ENCODE peak calls at places on chromosome 19, in eight cellular contexts. E is heart right ventricle, J is upper lobe of right lung, G is endodermal cell, S is breast epithelium, F is psoas muscle, M is K562, U is gastrocnemius medialis. K is an unnamed sample. For H3K27me3 and H3K4me1, the result is how much of the 10 kb centered on the place peaks cover.

GRCh38 chr19:49315111-49315510 is 9.9 kb downstream of the SLC6A16 start:
- DNase-seq in E (no peak), J (no peak), G (no peak), S (no peak), F (no peak), M (no peak), U (no peak), K (no peak)

GRCh38 chr19:49200238-49200862 is 42.8 kb downstream of the TRPM4 start:
- DNase-seq in E (no peak), J (no peak), G (peak), S (no peak), F (peak), M (peak), U (no peak), K (no peak)

GRCh38 chr19:6273701-6274601 is 5.8 kb downstream of the MLLT1 start:
- DNase-seq in E (peak), J (peak), G (no peak), S (peak), F (peak), M (peak), U (peak), K (no peak)

GRCh38 chr19:41541990-41542584 is 33.9 kb upstream of the CEACAM21 start:
- DNase-seq in E (peak), J (peak), G (peak), S (no peak), F (no peak), M (peak), U (no peak), K (peak)

GRCh38 chr19:5799247-5800241 is 5.3 kb upstream of the NRTN start:
- DNase-seq in E (peak), J (no peak), G (no peak), S (no peak), F (no peak), M (peak), U (no peak), K (no peak)

GRCh38 chr19:13072206-13072898 is 30.3 kb downstream of the LYL1 start:
- DNase-seq in E (no peak), J (no peak), G (no peak), S (no peak), F (no peak), M (no peak), U (no peak), K (no peak)

GRCh38 chr19:43765109-43765876 is 10.5 kb upstream of the SMG9 start:
- DNase-seq in E (peak), J (peak), G (peak), S (no peak), F (peak), M (peak), U (peak), K (peak)

GRCh38 chr19:12611361-12611699 is 610 bp downstream of the ZNF791 start:
- DNase-seq in E (peak), J (peak), G (peak), S (peak), F (peak), M (no peak), U (peak), K (no peak)

GRCh38 chr19:33460221-33460908 is 61.2 kb downstream of the PEPD start:
- DNase-seq in E (no peak), J (peak), G (peak), S (peak), F (no peak), M (no peak), U (no peak), K (no peak)

GRCh38 chr19:2280633-2281264 is 1.2 kb downstream of the PEAK3 start:
- DNase-seq in E (no peak), J (no peak), G (no peak), S (no peak), F (no peak), M (no peak), U (no peak), K (no peak)

GRCh38 chr19:55370305-55370988 is at the start of gene IL11:
- DNase-seq in E (no peak), J (no peak), G (peak), S (no peak), F (no peak), M (no peak), U (no peak), K (no peak)
- H3K27me3 ChIP-seq in E (half or more), J (half or more), G (under half), S (under half), F (under half), M (under half), U (half or more), K (under half)

GRCh38 chr19:47232422-47233211 is 1.6 kb upstream of the BBC3 start:
- DNase-seq in E (no peak), J (no peak), G (peak), S (no peak), F (no peak), M (no peak), U (no peak), K (no peak)

GRCh38 chr19:47229674-47230121 is 1.3 kb downstream of the BBC3 start:
- DNase-seq in E (no peak), J (no peak), G (peak), S (no peak), F (no peak), M (no peak), U (no peak), K (no peak)

GRCh38 chr19:47230921-47231214 is at the start of gene BBC3:
- DNase-seq in E (no peak), J (no peak), G (no peak), S (no peak), F (no peak), M (no peak), U (no peak), K (no peak)

GRCh38 chr19:47230122-47230920 is 678 bp downstream of the BBC3 start:
- DNase-seq in E (no peak), J (peak), G (peak), S (no peak), F (peak), M (peak), U (peak), K (peak)

DNA sequence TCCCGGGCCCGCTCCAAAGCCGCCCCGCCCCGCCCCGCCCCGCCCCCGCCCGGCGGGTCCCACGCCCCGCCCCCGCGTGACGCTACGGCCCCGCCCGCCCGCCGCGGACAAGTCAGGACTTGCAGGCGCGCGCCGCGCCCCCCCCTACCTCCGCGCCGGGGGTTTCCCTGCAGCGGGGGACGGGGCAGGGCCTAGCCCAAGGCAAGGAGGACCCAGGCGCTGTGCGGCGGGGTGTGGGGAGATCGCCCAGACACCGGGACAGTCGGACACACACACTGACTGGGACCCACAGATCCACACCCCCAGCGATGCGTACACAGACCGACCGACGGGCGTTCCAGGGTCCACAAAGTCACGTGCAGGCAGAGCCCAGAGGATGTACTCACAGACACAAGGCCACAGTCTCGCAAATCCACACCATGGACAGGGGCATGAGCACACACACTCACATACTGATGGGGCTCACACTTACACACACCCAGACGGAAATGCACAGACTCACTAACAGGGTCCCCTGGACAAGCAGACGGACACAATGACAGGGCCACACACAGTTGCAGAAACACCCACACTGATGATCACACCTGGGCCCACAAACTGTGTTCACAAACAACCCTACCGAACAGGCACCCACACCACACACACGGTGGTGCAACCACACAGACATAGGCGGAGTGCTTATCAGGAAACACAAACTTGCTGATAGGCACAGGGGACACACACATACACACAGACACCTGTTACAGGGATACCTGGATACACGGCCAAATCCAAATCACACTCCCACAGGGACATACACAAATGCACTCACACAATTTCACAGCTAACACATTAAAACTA is 436 bp upstream of the BBC3 start:
- DNase-seq in E (peak), J (peak), G (peak), S (peak), F (peak), M (peak), U (peak), K (peak)
- H3K27ac ChIP-seq in E (peak), J (peak), G (peak), S (peak), F (peak), M (peak), U (peak), K (peak)

GRCh38 chr19:46950526-46951235 is 69.0 kb upstream of the NPAS1 start:
- DNase-seq in E (no peak), J (no peak), G (no peak), S (no peak), F (no peak), M (no peak), U (no peak), K (no peak)

GRCh38 chr19:46952874-46953273 is 66.8 kb upstream of the NPAS1 start:
- DNase-seq in E (no peak), J (no peak), G (no peak), S (no peak), F (no peak), M (no peak), U (no peak), K (no peak)

GRCh38 chr19:46953955-46954501 is 65.6 kb upstream of the NPAS1 start:
- DNase-seq in E (no peak), J (no peak), G (no peak), S (no peak), F (no peak), M (no peak), U (no peak), K (no peak)

GRCh38 chr19:46954502-46955004 is 65.1 kb upstream of the NPAS1 start:
- DNase-seq in E (no peak), J (no peak), G (no peak), S (no peak), F (no peak), M (no peak), U (no peak), K (peak)

DNA sequence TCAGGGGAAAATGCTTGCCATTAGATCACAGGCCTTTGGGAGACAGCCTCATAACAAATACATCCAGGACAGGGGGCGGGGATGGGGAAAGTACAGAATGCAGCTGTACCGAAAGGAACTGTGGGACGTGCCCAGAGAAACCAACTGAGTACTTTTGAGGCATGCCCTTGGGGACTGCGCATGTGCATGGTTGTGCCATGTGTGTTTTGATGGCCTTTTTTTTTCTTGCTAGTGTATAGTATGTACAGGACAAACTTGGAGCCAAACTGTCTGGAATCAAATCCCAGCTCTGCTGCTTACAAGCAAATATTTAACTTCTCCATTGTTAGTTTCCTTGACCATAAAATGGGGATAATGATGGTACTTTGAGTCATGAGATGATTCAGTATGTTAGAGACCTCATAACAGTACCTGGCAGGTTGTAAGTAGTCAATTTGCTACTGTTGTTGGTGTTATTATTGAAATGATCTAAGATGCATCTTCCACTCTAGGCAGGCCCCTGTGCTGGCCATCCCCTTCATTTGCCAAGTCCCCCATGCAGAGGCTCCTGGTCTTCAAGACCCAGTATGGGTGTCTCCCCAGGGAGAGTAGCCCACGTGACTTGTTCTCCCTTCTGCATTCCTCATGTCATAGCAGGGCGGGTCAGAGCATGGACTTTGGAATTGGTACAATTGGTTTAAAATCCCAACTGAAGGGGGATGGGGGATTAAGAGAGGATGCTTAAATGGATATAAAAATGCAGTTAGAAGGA is 68.2 kb upstream of the NPAS1 start:
- DNase-seq in E (no peak), J (no peak), G (no peak), S (no peak), F (no peak), M (no peak), U (no peak), K (no peak)
- H3K4me1 ChIP-seq in E (under half), J (half or more), G (under half), S (under half), F (under half), M (under half), U (half or more), K (half or more)

DNA sequence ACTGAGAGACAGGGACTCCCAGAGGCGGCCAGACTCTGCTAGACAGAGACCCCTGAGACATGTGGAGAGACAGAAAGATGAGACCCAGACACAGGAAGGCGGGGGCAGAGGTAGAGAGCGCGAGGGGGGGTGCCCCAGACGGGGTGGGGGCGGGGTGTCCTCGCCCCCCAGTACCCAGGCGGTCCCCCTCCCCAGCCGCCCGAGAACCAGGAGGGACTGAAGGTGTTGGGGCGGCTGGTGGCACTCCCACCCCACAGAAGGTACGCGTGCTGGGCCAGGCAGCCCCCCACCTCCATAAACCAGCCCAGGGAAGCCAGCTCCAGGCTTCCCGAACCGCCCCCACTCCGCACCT is 336 bp downstream of the SLC8A2 start:
- DNase-seq in E (no peak), J (no peak), G (no peak), S (no peak), F (peak), M (no peak), U (no peak), K (no peak)
- H3K27me3 ChIP-seq in E (half or more), J (under half), G (under half), S (under half), F (under half), M (under half), U (under half), K (under half)

GRCh38 chr19:710767-711166 is 2.0 kb downstream of the PALM start:
- DNase-seq in E (no peak), J (no peak), G (no peak), S (no peak), F (no peak), M (no peak), U (no peak), K (no peak)

GRCh38 chr19:709196-709964 is 645 bp downstream of the PALM start:
- DNase-seq in E (no peak), J (no peak), G (no peak), S (no peak), F (no peak), M (no peak), U (no peak), K (no peak)

GRCh38 chr19:708154-709141 is at the start of gene PALM:
- DNase-seq in E (no peak), J (no peak), G (peak), S (no peak), F (no peak), M (peak), U (no peak), K (no peak)

GRCh38 chr19:709965-710714 is 1.4 kb downstream of the PALM start:
- DNase-seq in E (peak), J (no peak), G (no peak), S (no peak), F (peak), M (no peak), U (peak), K (no peak)

GRCh38 chr19:711224-711623 is 2.5 kb downstream of the PALM start:
- DNase-seq in E (no peak), J (no peak), G (peak), S (no peak), F (no peak), M (no peak), U (no peak), K (no peak)
- H3K27ac ChIP-seq in E (peak), J (no peak), G (peak), S (peak), F (no peak), M (no peak), U (peak), K (no peak)

GRCh38 chr19:35013820-35014754 is 14.0 kb downstream of the GRAMD1A start:
- DNase-seq in E (no peak), J (no peak), G (no peak), S (no peak), F (no peak), M (no peak), U (no peak), K (peak)
- H3K4me1 ChIP-seq in E (under half), J (under half), G (under half), S (under half), F (under half), M (under half), U (under half), K (half or more)

GRCh38 chr19:39499932-39500331 is 1.2 kb downstream of the DLL3 start:
- DNase-seq in E (no peak), J (no peak), G (no peak), S (no peak), F (no peak), M (no peak), U (no peak), K (no peak)
- H3K27me3 ChIP-seq in E (half or more), J (half or more), G (half or more), S (under half), F (under half), M (under half), U (half or more), K (under half)

GRCh38 chr19:15696654-15697194 is 23.8 kb downstream of the CYP4F12 start:
- DNase-seq in E (no peak), J (no peak), G (no peak), S (no peak), F (no peak), M (no peak), U (no peak), K (no peak)

GRCh38 chr19:15701757-15702589 is 25.9 kb upstream of the OR10H2 start:
- DNase-seq in E (no peak), J (no peak), G (no peak), S (no peak), F (no peak), M (no peak), U (no peak), K (no peak)

DNA sequence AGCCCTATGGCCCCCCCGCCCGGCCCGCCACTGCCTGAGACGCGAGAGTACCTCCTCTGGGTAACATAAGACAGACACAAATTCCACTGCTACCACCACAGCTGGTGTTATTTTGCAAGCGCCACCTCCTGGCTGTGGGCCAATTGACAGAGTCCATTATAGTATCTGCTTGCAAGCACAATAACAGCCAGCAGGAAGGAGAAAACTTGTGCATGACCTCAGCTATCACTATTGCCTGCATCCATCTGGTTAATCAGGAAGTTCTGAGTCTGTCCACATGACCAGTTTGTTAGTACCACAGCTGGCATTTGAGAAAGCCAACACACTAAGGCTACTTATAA is 25.3 kb upstream of the OR10H2 start:
- DNase-seq in E (peak), J (peak), G (no peak), S (peak), F (peak), M (no peak), U (peak), K (no peak)
- H3K27ac ChIP-seq in E (no peak), J (no peak), G (no peak), S (no peak), F (no peak), M (no peak), U (no peak), K (no peak)